ENCODE peak calls at places on chromosomes 13 and 19, in eight cellular contexts. F is cardiac muscle cell, S is pancreas, E is psoas muscle, B is heart right ventricle, X is Panc1, M is PC-3, T is prostate gland. G is an unnamed sample.
A peak's percentile ranks its signal among the peaks of the same experiment; 100 is the strongest.

GRCh38 chr13:23899555-23899954 is 2.3 kb upstream of the C1QTNF9B start:
- DNase-seq in F (peak; percentile 40), S (peak; percentile 48), E (no peak), B (peak; percentile 59), X (no peak), M (peak; percentile 70), T (no peak), G (no peak)

GRCh38 chr13:102484329-102484728 is 82.5 kb upstream of the FGF14 start:
- DNase-seq in F (peak; percentile 19), S (no peak), E (no peak), B (no peak), X (no peak), M (no peak), T (no peak), G (no peak)

GRCh38 chr19:53945441-53945840 is 17.3 kb upstream of the CACNG8 start:
- DNase-seq in F (no peak), S (no peak), E (no peak), B (no peak), X (no peak), M (peak; percentile 35), T (no peak), G (no peak)

GRCh38 chr13:113546571-113547247 is 37.8 kb upstream of the TFDP1 start:
- DNase-seq in F (no peak), S (no peak), E (peak; percentile 69), B (peak; percentile 29), X (no peak), M (no peak), T (no peak), G (no peak)

GRCh38 chr13:89457977-89458376 is 1786.8 kb downstream of the SLITRK5 start:
- DNase-seq in F (peak; percentile 6), S (no peak), E (no peak), B (no peak), X (no peak), M (peak; percentile 67), T (no peak), G (peak; percentile 62)

GRCh38 chr19:18501832-18502231 is 20.0 kb downstream of the ELL start:
- DNase-seq in F (no peak), S (peak; percentile 45), E (peak; percentile 81), B (peak; percentile 55), X (no peak), M (no peak), T (no peak), G (no peak)

GRCh38 chr19:53906211-53907192 is 2.6 kb upstream of the CACNG7 start:
- DNase-seq in F (peak; percentile 41), S (peak; percentile 44), E (peak; percentile 72), B (peak; percentile 18), X (no peak), M (peak; percentile 39), T (no peak), G (no peak)

GRCh38 chr13:98447881-98448641 is 128.8 kb downstream of the STK24 start:
- DNase-seq in F (peak; percentile 82), S (no peak), E (peak; percentile 67), B (peak; percentile 51), X (no peak), M (peak; percentile 13), T (peak; percentile 72), G (no peak)

GRCh38 chr19:11247391-11247790 is 8.0 kb downstream of the ANGPTL8 start:
- DNase-seq in F (no peak), S (no peak), E (peak; percentile 85), B (peak; percentile 94), X (no peak), M (no peak), T (no peak), G (no peak)

GRCh38 chr13:30394798-30395191 is 27.5 kb upstream of the UBE2L5 start:
- DNase-seq in F (no peak), S (no peak), E (no peak), B (no peak), X (no peak), M (peak; percentile 7), T (no peak), G (no peak)

GRCh38 chr13:22801402-22802003 is 379.3 kb upstream of the SGCG start:
- DNase-seq in F (no peak), S (no peak), E (no peak), B (no peak), X (no peak), M (no peak), T (no peak), G (no peak)

GRCh38 chr13:93298741-93299140 is 72.1 kb downstream of the GPC6 start:
- DNase-seq in F (no peak), S (no peak), E (no peak), B (no peak), X (no peak), M (no peak), T (no peak), G (no peak)

GRCh38 chr13:105774739-105775460 is 760.6 kb downstream of the EFNB2 start:
- DNase-seq in F (no peak), S (peak; percentile 19), E (no peak), B (no peak), X (no peak), M (peak; percentile 74), T (no peak), G (peak; percentile 62)

GRCh38 chr13:111280666-111281577 is 39.5 kb upstream of the TEX29 start:
- DNase-seq in F (no peak), S (no peak), E (no peak), B (no peak), X (no peak), M (no peak), T (no peak), G (no peak)

DNA sequence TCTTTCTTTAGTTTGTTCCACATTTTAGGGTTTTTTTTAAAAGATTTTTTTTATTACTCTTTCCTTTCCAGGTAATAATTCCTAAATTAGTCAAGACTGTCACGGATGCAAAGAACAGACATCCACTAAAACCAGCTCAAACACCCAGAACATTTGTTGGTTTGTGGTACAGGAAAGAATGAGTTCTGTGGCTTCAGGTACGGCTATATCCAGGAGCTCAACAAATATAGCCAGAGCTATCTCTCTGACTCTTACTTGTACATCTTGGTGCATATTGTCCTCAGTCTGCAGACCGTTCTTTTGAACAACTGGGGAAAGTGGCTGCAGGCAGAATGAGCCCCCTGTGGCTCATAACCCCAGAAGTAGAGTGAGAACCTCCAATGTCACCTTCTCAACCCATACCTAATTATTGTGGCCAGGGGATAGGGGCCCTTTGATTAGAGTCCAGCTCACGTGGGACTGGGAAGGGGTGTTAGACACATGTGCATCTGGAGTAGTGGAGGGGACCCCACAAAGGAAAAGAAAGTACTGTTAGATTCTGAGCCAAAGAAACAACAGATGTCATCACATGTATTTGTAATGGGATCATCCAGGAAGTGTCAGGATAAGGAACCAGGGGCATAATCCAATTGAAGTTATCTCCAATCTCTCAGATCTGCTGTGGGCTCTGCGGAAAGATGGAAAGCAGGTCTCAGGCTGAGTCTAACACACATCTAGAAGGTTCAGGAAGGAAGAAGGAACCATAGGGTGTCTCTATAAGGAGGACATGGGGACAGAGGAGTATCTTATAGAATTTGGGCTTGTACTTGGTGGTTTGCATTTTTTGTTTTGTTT is 1.9 kb upstream of the ZNF358 start:
- DNase-seq in F (no peak), S (no peak), E (no peak), B (no peak), X (no peak), M (no peak), T (no peak), G (no peak)
- H3K27ac ChIP-seq in F (no peak overlapping the region), S (no peak overlapping the region), E (no peak overlapping the region), B (no peak overlapping the region), X (no peak overlapping the region), M (no peak overlapping the region), T (no peak overlapping the region), G (no peak overlapping the region)

GRCh38 chr19:7795555-7796161 is 32.6 kb downstream of the CLEC4M start:
- DNase-seq in F (no peak), S (no peak), E (no peak), B (no peak), X (no peak), M (peak; percentile 85), T (no peak), G (no peak)

GRCh38 chr19:7801020-7801570 is 28.9 kb upstream of the EVI5L start:
- DNase-seq in F (no peak), S (no peak), E (no peak), B (no peak), X (no peak), M (no peak), T (no peak), G (no peak)

GRCh38 chr19:7799640-7800355 is 30.2 kb upstream of the EVI5L start:
- DNase-seq in F (peak; percentile 92), S (peak; percentile 72), E (no peak), B (peak; percentile 73), X (no peak), M (peak; percentile 94), T (peak; percentile 63), G (no peak)
- H3K27ac ChIP-seq in F (no peak overlapping the region), S (no peak overlapping the region), E (no peak overlapping the region), B (no peak overlapping the region), X (peak overlapping the region; percentile 23), M (no peak overlapping the region), T (no peak overlapping the region), G (no peak overlapping the region)

DNA sequence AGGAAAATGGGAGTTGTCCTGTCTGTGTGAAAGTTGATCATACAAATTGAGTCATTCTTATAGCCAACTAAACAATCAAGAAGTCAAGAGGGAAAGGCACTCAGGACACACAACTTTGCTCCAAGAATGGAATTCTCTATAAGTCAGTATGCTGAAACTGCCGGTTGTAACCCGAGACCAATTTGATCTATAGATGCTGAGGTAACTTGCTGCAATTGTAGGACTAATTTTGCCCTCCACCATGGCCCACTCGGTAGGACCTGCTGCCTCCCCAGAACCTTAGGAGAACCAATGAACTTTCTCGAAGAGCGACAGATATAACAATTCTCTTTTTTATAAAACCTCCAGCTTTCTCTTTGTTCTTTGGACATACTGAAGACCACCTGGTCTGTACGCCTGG is 157.0 kb downstream of the RNF17 start:
- DNase-seq in F (no peak), S (no peak), E (no peak), B (no peak), X (no peak), M (peak; percentile 22), T (no peak), G (no peak)
- H3K27ac ChIP-seq in F (no peak overlapping the region), S (no peak overlapping the region), E (no peak overlapping the region), B (no peak overlapping the region), X (no peak overlapping the region), M (no peak overlapping the region), T (no peak overlapping the region), G (no peak overlapping the region)

DNA sequence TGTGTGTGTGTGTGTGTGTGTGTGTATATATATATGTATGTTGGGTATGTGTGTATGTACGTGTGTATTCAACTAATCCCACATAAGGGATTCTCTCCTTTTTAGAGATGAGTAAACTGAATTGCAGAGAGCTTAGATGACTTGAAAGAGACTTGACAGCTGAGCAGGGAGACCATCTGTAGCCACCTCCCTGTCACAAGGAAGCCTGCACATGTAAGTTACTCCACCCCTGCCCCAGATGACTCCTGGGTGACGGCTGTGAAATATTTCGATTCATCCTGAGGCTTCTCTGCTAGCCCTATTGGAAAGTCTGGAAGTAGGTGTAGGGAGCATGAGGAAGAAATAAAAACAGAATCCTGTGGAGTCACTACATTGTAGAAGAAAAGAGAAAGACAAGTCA is 480.4 kb downstream of the FOXO1 start:
- DNase-seq in F (no peak), S (no peak), E (no peak), B (no peak), X (no peak), M (no peak), T (no peak), G (no peak)
- H3K27ac ChIP-seq in F (no peak overlapping the region), S (no peak overlapping the region), E (no peak overlapping the region), B (no peak overlapping the region), X (no peak overlapping the region), M (no peak overlapping the region), T (no peak overlapping the region), G (no peak overlapping the region)